ENCODE peak calls at places on chromosomes 5 and 9, in four cellular contexts. N, B, H and V are unnamed samples.

GRCh38 chr9:134963546-134963945 is 45.8 kb upstream of the FCN1 start:
- DNase-seq in B (no peak), H (no peak), N (no peak), V (peak; percentile 2)

GRCh38 chr9:115014438-115014837 is 84.0 kb upstream of the TNFSF8 start:
- DNase-seq in N (no peak), B (no peak), H (no peak), V (no peak)

GRCh38 chr5:113380299-113381014 is 54.3 kb downstream of the TSSK1B start:
- DNase-seq in B (no peak), N (no peak), H (peak; percentile 41), V (no peak)

GRCh38 chr9:13665418-13666066 is 386.1 kb upstream of the MPDZ start:
- DNase-seq in N (no peak), B (no peak), H (peak; percentile 54), V (no peak)

GRCh38 chr5:175212203-175212602 is 231.8 kb downstream of the DRD1 start:
- DNase-seq in H (no peak), B (no peak), N (no peak), V (no peak)

GRCh38 chr9:38359297-38359653 is 33.2 kb upstream of the ALDH1B1 start:
- DNase-seq in H (no peak), N (no peak), B (no peak), V (no peak)

GRCh38 chr5:179295778-179296149 is 49.5 kb downstream of the ADAMTS2 start:
- DNase-seq in N (no peak), B (no peak), H (no peak), V (no peak)

GRCh38 chr5:147803941-147804717 is 21.6 kb upstream of the JAKMIP2 start:
- DNase-seq in H (no peak), B (no peak), N (no peak), V (no peak)

GRCh38 chr5:141604318-141604717 is 14.5 kb downstream of the DIAPH1 start:
- DNase-seq in B (peak; percentile 52), H (peak; percentile 89), N (peak; percentile 65), V (no peak)

GRCh38 chr5:115626444-115626823 is 598 bp upstream of the TMED7 start:
- DNase-seq in N (no peak), B (no peak), H (no peak), V (peak; percentile 56)

GRCh38 chr9:72888032-72888431 is 64.8 kb downstream of the ALDH1A1 start:
- DNase-seq in N (no peak), H (no peak), B (no peak), V (no peak)

GRCh38 chr5:131230406-131230805 is 33.4 kb upstream of the CDC42SE2 start:
- DNase-seq in N (no peak), B (no peak), H (no peak), V (no peak)

GRCh38 chr9:124485936-124486335 is 21.3 kb downstream of the NR5A1 start:
- DNase-seq in N (no peak), H (no peak), B (no peak), V (peak; percentile 62)

GRCh38 chr9:94554439-94555331 is at the start of gene PCAT7:
- DNase-seq in B (no peak), N (no peak), H (peak; percentile 43), V (peak; percentile 85)

GRCh38 chr9:113580041-113580953 is 116.8 kb downstream of the RGS3 start:
- DNase-seq in N (peak; percentile 34), H (peak; percentile 76), B (peak; percentile 53), V (no peak)

GRCh38 chr9:113578877-113579269 is 115.3 kb downstream of the RGS3 start:
- DNase-seq in B (no peak), H (peak; percentile 91), N (no peak), V (no peak)

GRCh38 chr9:113577525-113578261 is 114.2 kb downstream of the RGS3 start:
- DNase-seq in N (no peak), H (no peak), B (no peak), V (no peak)

GRCh38 chr9:113579270-113580040 is 115.9 kb downstream of the RGS3 start:
- DNase-seq in B (peak; percentile 26), N (no peak), H (no peak), V (no peak)

DNA sequence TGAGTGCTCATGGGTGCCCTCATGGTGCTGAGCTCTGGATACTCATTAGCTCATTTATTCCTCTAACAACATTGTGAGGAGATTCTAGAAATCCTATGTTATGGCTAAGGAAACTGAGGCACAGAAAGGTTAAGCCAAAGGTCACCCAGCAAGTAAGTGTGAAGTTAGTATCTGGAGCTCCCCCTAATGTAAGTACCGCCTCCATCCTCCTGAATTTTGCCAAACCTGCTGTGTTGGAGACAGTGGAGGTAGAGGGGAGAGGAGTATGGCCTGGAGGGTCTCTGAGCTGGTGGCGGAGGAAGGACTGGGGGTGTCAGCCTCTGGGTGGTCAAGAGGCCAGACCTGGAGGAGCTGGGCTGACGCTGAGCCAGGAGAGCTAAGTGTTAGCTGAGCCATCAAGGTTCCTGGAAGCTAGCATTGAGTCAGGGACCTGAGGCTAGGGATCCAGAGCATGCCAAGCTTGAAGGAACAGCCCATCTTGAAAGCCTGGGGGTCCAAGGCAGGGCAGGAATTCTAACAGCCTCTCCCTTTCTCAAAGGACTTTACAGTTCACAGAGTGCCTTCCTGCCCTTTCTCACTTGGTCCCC is 114.8 kb downstream of the RGS3 start:
- DNase-seq in H (no peak), B (no peak), N (no peak), V (no peak)
- H3K27ac ChIP-seq in H (peak overlapping the region; percentile 10), B (peak overlapping the region; percentile 61), N (no peak overlapping the region), V (no peak overlapping the region)

GRCh38 chr5:61619777-61620518 is 287.9 kb downstream of the ZSWIM6 start:
- DNase-seq in N (no peak), H (no peak), B (no peak), V (no peak)
- H3K27ac ChIP-seq in N (no peak overlapping the region), H (no peak overlapping the region), B (peak overlapping the region; percentile 63), V (no peak overlapping the region)

GRCh38 chr5:72394688-72395087 is 74.5 kb downstream of the PTCD2 start:
- DNase-seq in H (peak; percentile 46), N (no peak), B (no peak), V (peak; percentile 26)
- H3K27ac ChIP-seq in H (no peak overlapping the region), N (no peak overlapping the region), B (no peak overlapping the region), V (no peak overlapping the region)

GRCh38 chr9:71853084-71853483 is 57.9 kb downstream of the ABHD17B start:
- DNase-seq in N (no peak), B (no peak), H (no peak), V (no peak)
- H3K27ac ChIP-seq in N (no peak overlapping the region), B (no peak overlapping the region), H (no peak overlapping the region), V (no peak overlapping the region)

DNA sequence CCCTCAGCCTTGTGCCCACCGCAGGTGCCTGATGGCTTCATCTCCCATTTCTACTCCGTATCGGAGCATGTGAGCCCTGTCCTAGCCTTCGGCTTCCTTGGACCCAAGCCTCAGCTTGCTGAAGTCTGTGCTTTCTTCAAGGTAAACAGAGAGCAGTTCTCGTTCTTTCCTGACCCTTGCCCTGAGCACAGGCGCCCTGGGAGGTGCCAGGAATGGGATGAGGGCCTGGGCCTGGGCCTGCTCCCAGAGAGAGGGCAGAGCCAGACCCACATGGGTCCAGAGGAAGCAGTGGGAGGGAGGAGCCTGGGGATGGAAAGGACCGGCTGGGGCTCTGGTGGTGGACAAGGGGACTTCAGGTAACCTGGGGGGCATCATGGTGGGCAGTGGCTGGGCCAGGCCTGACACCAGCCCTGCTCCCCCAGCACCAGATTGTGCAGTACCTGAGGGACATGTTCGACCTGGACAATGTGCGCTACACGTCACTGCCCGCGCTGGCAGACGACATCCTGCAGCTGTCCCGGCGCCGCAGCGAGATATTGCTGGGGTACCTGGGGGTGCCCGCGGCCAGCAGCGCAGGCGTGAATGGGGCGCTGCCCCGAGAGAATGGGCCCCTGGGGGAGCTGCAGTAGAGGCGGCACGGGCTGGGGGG is 11.0 kb upstream of the DOLPP1 start:
- DNase-seq in H (no peak), B (no peak), N (no peak), V (no peak)
- H3K27ac ChIP-seq in H (peak overlapping the region; percentile 72), B (no peak overlapping the region), N (no peak overlapping the region), V (peak overlapping the region; percentile 60)